ENCODE peak calls at places on chromosomes 7 and 10, in ten cellular contexts. V is activated CD8-positive, alpha-beta memory T cell treated with anti-CD3 and anti-CD28 coated beads, Interleukin-2, amount 50 U/mL, for 4 hours; B is GM18507; U is effector memory CD4-positive, alpha-beta T cell; G is MCF 10A; A is fibroblast of the conjunctiva; L is mesendoderm; E is smooth muscle cell of the brain vasculature; O is epithelial cell of esophagus; W is amniotic stem cell. Z is an unnamed sample.

GRCh38 chr10:6384847-6385246 is 182.1 kb downstream of the PFKFB3 start:
- DNase-seq in V (no peak), B (no peak), U (no peak), G (no peak), A (no peak), L (no peak), E (no peak), O (no peak), W (no peak), Z (no peak)

GRCh38 chr7:82699773-82700186 is 256.2 kb upstream of the CACNA2D1 start:
- DNase-seq in V (no peak), B (no peak), U (no peak), G (peak), A (no peak), L (peak), E (no peak), O (peak), W (no peak), Z (peak)

GRCh38 chr10:97718178-97718577 is 4.6 kb downstream of the MARVELD1 start:
- DNase-seq in V (no peak), B (no peak), U (no peak), G (no peak), A (no peak), L (no peak), E (no peak), O (no peak), W (no peak), Z (no peak)

GRCh38 chr7:19122018-19122588 is 4.7 kb upstream of the TWIST1 start:
- DNase-seq in V (no peak), B (no peak), U (no peak), G (peak), A (no peak), L (peak), E (no peak), O (peak), W (no peak), Z (peak)

GRCh38 chr7:124724516-124725192 is 40.9 kb downstream of the GPR37 start:
- DNase-seq in V (no peak), B (no peak), U (no peak), G (no peak), A (no peak), L (no peak), E (no peak), O (no peak), W (no peak), Z (no peak)

GRCh38 chr10:131210181-131210580 is 101.3 kb downstream of the TCERG1L start:
- DNase-seq in V (no peak), B (no peak), U (no peak), G (no peak), A (no peak), L (no peak), E (no peak), O (no peak), W (no peak), Z (no peak)

GRCh38 chr7:129531721-129532120 is 29.4 kb downstream of the SMKR1 start:
- DNase-seq in V (no peak), B (no peak), U (no peak), G (no peak), A (no peak), L (no peak), E (no peak), O (no peak), W (no peak), Z (no peak)

GRCh38 chr7:95527033-95527775 is 41.5 kb downstream of the ASB4 start:
- DNase-seq in V (no peak), B (peak), U (no peak), G (peak), A (peak), L (peak), E (peak), O (peak), W (no peak), Z (peak)

GRCh38 chr10:28120043-28120749 is 121.3 kb upstream of the ODAD2 start:
- DNase-seq in V (no peak), B (no peak), U (no peak), G (peak), A (peak), L (peak), E (no peak), O (no peak), W (no peak), Z (peak)

Z was measured in choroid plexus epithelial cell.